ENCODE peak calls at places on chromosomes 6 and 20, in seven cellular contexts. O, N, C, T, X, G and J are unnamed samples.

GRCh38 chr20:48635791-48636267 is 192.0 kb downstream of the PREX1 start:
- DNase-seq in C (peak), N (peak), O (no peak), X (peak), G (peak), T (no peak), J (peak)

GRCh38 chr6:89547286-89547685 is 91.3 kb downstream of the LYRM2 start:
- DNase-seq in N (no peak), G (no peak), T (no peak), X (no peak), C (no peak), O (no peak), J (no peak)

GRCh38 chr20:34922654-34923381 is 32.8 kb downstream of the GSS start:
- DNase-seq in T (no peak), G (no peak), X (no peak), O (peak), C (no peak), N (peak), J (no peak)

GRCh38 chr20:43870484-43870883 is 44.2 kb upstream of the TOX2 start:
- DNase-seq in O (no peak), C (no peak), N (peak), G (no peak), T (no peak), X (no peak), J (no peak)

GRCh38 chr6:169381988-169382387 is 128.3 kb upstream of the THBS2 start:
- DNase-seq in N (no peak), C (no peak), G (no peak), O (no peak), T (no peak), X (no peak), J (no peak)

GRCh38 chr20:59564171-59564570 is 40.2 kb upstream of the PHACTR3 start:
- DNase-seq in N (no peak), G (no peak), X (no peak), T (no peak), C (no peak), O (no peak), J (no peak)

GRCh38 chr20:1830240-1830639 is 65.0 kb upstream of the SIRPA start:
- DNase-seq in G (no peak), N (peak), X (no peak), T (no peak), O (peak), C (no peak), J (no peak)

GRCh38 chr6:7145269-7146078 is 37.7 kb downstream of the RREB1 start:
- DNase-seq in G (no peak), C (no peak), T (no peak), N (no peak), X (no peak), O (no peak), J (peak)

GRCh38 chr20:56875052-56875663 is 246.1 kb downstream of the TFAP2C start:
- DNase-seq in C (no peak), O (no peak), N (peak), X (no peak), G (no peak), T (no peak), J (no peak)

GRCh38 chr6:136403166-136403980 is 113.7 kb upstream of the BCLAF1 start:
- DNase-seq in C (no peak), O (no peak), X (no peak), T (no peak), G (peak), N (peak), J (peak)

GRCh38 chr20:1467355-1468116 is 887 bp upstream of the NSFL1C start:
- DNase-seq in X (no peak), O (peak), T (no peak), G (no peak), N (no peak), C (no peak), J (peak)

GRCh38 chr20:59139998-59140397 is 23.6 kb upstream of the ZNF831 start:
- DNase-seq in G (no peak), C (no peak), T (no peak), O (no peak), N (no peak), X (no peak), J (no peak)

GRCh38 chr20:11229772-11230171 is 556.0 kb upstream of the JAG1 start:
- DNase-seq in T (no peak), G (peak), O (peak), N (peak), X (no peak), C (no peak), J (no peak)

GRCh38 chr20:10077081-10077471 is 42.3 kb downstream of the ANKEF1 start:
- DNase-seq in N (no peak), C (no peak), G (no peak), X (no peak), O (no peak), T (no peak), J (no peak)